ENCODE peak calls at places on chromosomes 3 and 15, in six cellular contexts. U, C, S, H, W and N are unnamed samples.

GRCh38 chr3:14818804-14819500 is at the start of gene FGD5:
- DNase-seq in S (no peak), U (no peak), C (no peak), H (no peak), W (no peak), N (no peak)

GRCh38 chr3:131503328-131503650 is 518 bp upstream of the MRPL3 start:
- DNase-seq in W (no peak), S (no peak), U (no peak), C (no peak), H (peak; percentile 50), N (peak; percentile 8)

GRCh38 chr3:72661115-72661457 is 187.2 kb downstream of the SHQ1 start:
- DNase-seq in U (peak; percentile 76), C (no peak), S (no peak), W (no peak), H (no peak), N (no peak)

GRCh38 chr3:71718069-71718468 is 7.1 kb downstream of the EIF4E3 start:
- DNase-seq in U (no peak), S (no peak), C (no peak), H (no peak), W (no peak), N (no peak)

GRCh38 chr15:23645379-23646164 is 2.1 kb downstream of the MAGEL2 start:
- DNase-seq in S (no peak), W (peak; percentile 3), C (peak; percentile 17), H (no peak), U (no peak), N (no peak)

GRCh38 chr3:154364849-154365248 is 40.6 kb upstream of the DHX36 start:
- DNase-seq in S (no peak), U (no peak), H (no peak), C (no peak), W (no peak), N (no peak)

GRCh38 chr3:78754066-78754743 is 1013.6 kb downstream of the ROBO1 start:
- DNase-seq in H (peak; percentile 36), S (no peak), U (no peak), C (no peak), W (peak; percentile 84), N (no peak)

GRCh38 chr3:178986456-178986855 is 85.2 kb downstream of the ZMAT3 start:
- DNase-seq in S (no peak), H (no peak), C (no peak), W (no peak), U (no peak), N (no peak)

GRCh38 chr3:12370758-12371157 is 81.9 kb downstream of the PPARG start:
- DNase-seq in H (peak; percentile 14), S (no peak), C (no peak), U (peak; percentile 45), W (peak; percentile 37), N (peak; percentile 7)

GRCh38 chr15:96789999-96790398 is 459.5 kb downstream of the NR2F2 start:
- DNase-seq in U (no peak), C (no peak), S (no peak), H (no peak), W (no peak), N (peak; percentile 29)

GRCh38 chr3:160564205-160564922 is 1.0 kb downstream of the KPNA4 start:
- DNase-seq in H (peak; percentile 37), S (no peak), U (peak; percentile 12), C (peak; percentile 10), W (peak; percentile 10), N (peak; percentile 54)

GRCh38 chr3:112770026-112770626 is 76.5 kb downstream of the CD200R1L start:
- DNase-seq in W (no peak), S (no peak), H (peak; percentile 24), C (peak; percentile 38), U (peak; percentile 77), N (peak; percentile 41)

GRCh38 chr15:67097893-67098740 is 32.7 kb downstream of the SMAD3 start:
- DNase-seq in C (peak; percentile 68), W (no peak), H (no peak), S (no peak), U (no peak), N (peak; percentile 88)

GRCh38 chr3:143383433-143383832 is 263.9 kb downstream of the CHST2 start:
- DNase-seq in S (no peak), C (no peak), H (no peak), U (no peak), W (no peak), N (no peak)

GRCh38 chr3:104825116-104825515 is 541.6 kb upstream of the ALCAM start:
- DNase-seq in S (no peak), H (no peak), C (no peak), U (no peak), W (no peak), N (no peak)

GRCh38 chr3:13822042-13822441 is 57.8 kb downstream of the WNT7A start:
- DNase-seq in U (no peak), C (no peak), H (no peak), S (no peak), W (no peak), N (no peak)

GRCh38 chr15:70430029-70430428 is 332.3 kb upstream of the TLE3 start:
- DNase-seq in W (no peak), U (peak; percentile 87), C (no peak), S (no peak), H (no peak), N (peak; percentile 55)

GRCh38 chr3:4474683-4475490 is 7.8 kb upstream of the SUMF1 start:
- DNase-seq in W (no peak), C (peak; percentile 42), H (peak; percentile 97), S (peak; percentile 81), U (peak; percentile 16), N (peak; percentile 96)

GRCh38 chr15:80567721-80568157 is 127.4 kb upstream of the ABHD17C start:
- DNase-seq in W (peak; percentile 72), S (no peak), C (peak; percentile 53), U (peak; percentile 84), H (peak; percentile 88), N (peak; percentile 69)

GRCh38 chr3:164897335-164897734 is 181.0 kb downstream of the SI start:
- DNase-seq in S (no peak), C (no peak), H (no peak), W (no peak), U (no peak), N (no peak)

GRCh38 chr3:181921220-181921619 is 209.5 kb downstream of the SOX2 start:
- DNase-seq in C (no peak), H (no peak), W (no peak), S (peak; percentile 42), U (no peak), N (no peak)

GRCh38 chr3:186219211-186219638 is 110.3 kb upstream of the ETV5 start:
- DNase-seq in S (no peak), U (no peak), W (no peak), C (no peak), H (no peak), N (no peak)

GRCh38 chr3:122794779-122795673 is at the start of gene SLC49A4:
- DNase-seq in W (peak; percentile 65), U (peak; percentile 79), H (peak; percentile 91), S (peak; percentile 27), C (peak; percentile 86), N (peak; percentile 81)

GRCh38 chr3:130969621-130970020 is 57.0 kb downstream of the ASTE1 start:
- DNase-seq in W (no peak), U (no peak), C (no peak), S (no peak), H (no peak), N (no peak)

GRCh38 chr15:62365795-62366442 is 200.8 kb upstream of the C2CD4B start:
- DNase-seq in W (peak; percentile 30), U (no peak), H (no peak), S (no peak), C (no peak), N (no peak)
- TF ChIP-seq MYC in W (no peak), U (no peak), H (no peak), S (no peak), C (no peak), N (no peak)

GRCh38 chr15:72110355-72110754 is 7.6 kb downstream of the MYO9A start:
- DNase-seq in H (no peak), S (no peak), U (peak; percentile 75), C (no peak), W (peak; percentile 54), N (no peak)

GRCh38 chr15:72112111-72112510 is 5.8 kb downstream of the MYO9A start:
- DNase-seq in H (no peak), U (no peak), S (no peak), C (no peak), W (no peak), N (no peak)

GRCh38 chr15:72113347-72114031 is 4.5 kb downstream of the MYO9A start:
- DNase-seq in H (no peak), S (no peak), C (no peak), W (no peak), U (no peak), N (no peak)

GRCh38 chr15:72116680-72117447 is 1.1 kb downstream of the MYO9A start:
- DNase-seq in H (peak; percentile 64), W (no peak), C (peak; percentile 30), U (peak; percentile 34), S (no peak), N (peak; percentile 48)

GRCh38 chr15:72112805-72113204 is 5.1 kb downstream of the MYO9A start:
- DNase-seq in W (no peak), H (no peak), S (no peak), C (no peak), U (no peak), N (no peak)
- TF ChIP-seq CTCF in W (no peak), H (no peak), S (no peak), C (no peak), U (no peak), N (no peak)

DNA sequence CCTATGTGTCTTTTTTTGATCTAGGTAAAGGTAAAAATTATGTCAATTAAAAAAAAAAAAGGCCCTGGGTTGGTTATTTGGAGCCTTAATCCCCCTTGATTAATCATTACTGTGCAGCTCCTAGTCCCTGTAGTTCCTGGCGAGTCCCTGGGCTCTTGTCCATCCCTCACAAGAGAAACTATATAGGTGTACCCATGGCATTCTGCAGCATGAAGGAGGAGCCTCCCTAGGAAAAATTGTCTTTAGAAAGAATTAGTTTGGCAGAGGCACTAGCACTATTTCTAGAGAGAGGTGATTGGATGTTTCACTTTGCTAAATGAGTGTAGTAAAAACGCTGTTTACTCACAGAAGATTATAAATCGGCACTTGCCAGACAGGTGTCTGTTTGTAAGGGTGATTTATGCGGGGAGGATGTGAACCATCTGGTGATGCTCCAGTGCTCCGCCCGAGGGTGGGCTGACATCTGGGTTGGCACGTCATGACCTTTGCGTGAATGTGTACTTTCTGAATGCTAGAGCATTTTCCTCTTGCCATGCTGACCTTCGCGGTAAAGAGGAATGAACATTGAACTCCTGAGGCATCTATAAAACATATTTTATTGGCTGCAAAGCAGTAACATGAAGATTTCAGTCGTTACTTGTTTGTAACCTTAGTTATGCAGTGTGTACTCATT is 12.6 kb downstream of the PLCL2 start:
- DNase-seq in W (no peak), H (no peak), C (no peak), S (peak; percentile 52), U (peak; percentile 17), N (no peak)
- TF ChIP-seq MYC in W (no peak), H (no peak), C (no peak), S (no peak), U (no peak), N (no peak)

GRCh38 chr3:67901681-67902080 is 247.3 kb upstream of the SUCLG2 start:
- DNase-seq in W (peak; percentile 3), U (no peak), H (no peak), S (no peak), C (no peak), N (peak; percentile 1)
- TF ChIP-seq CTCF in W (peak; percentile 35), U (no peak), H (no peak), S (no peak), C (no peak), N (peak; percentile 6)

GRCh38 chr15:41115652-41116115 is 396 bp downstream of the INO80 start:
- DNase-seq in S (no peak), C (peak; percentile 83), W (peak; percentile 50), H (peak; percentile 51), U (peak; percentile 71), N (peak; percentile 88)
- TF ChIP-seq MYC in S (peak; percentile 96), C (no peak), W (peak; percentile 89), H (peak; percentile 84), U (peak; percentile 90), N (peak; percentile 99)